ENCODE peak calls at places on chromosomes 12 and 14, in nine cellular contexts. One of them, this sample, is unnamed.

GRCh38 chr12:40149673-40150260 is 43.9 kb upstream of the SLC2A13 start:
- DNase-seq in stomach: no peak
- DNase-seq in lower leg skin: no peak
- DNase-seq in upper lobe of right lung: no peak
- DNase-seq in foreskin fibroblast: peak; percentile 8
- DNase-seq in OCI-LY7: no peak
- DNase-seq in tibial artery: no peak
- DNase-seq in AG10803: no peak
- DNase-seq in cardiac fibroblast: peak; percentile 62
- DNase-seq in this sample: peak; percentile 59

GRCh38 chr14:45249847-45250575 is 3.0 kb downstream of the MIS18BP1 start:
- DNase-seq in tibial artery: no peak
- DNase-seq in lower leg skin: peak; percentile 20
- DNase-seq in OCI-LY7: peak; percentile 45
- DNase-seq in stomach: no peak
- DNase-seq in upper lobe of right lung: no peak
- DNase-seq in foreskin fibroblast: peak; percentile 48
- DNase-seq in AG10803: peak; percentile 79
- DNase-seq in cardiac fibroblast: peak; percentile 81
- DNase-seq in this sample: peak; percentile 21

GRCh38 chr14:102028733-102029132 is 58.1 kb downstream of the HSP90AA1 start:
- DNase-seq in lower leg skin: no peak
- DNase-seq in AG10803: peak; percentile 88
- DNase-seq in tibial artery: no peak
- DNase-seq in upper lobe of right lung: no peak
- DNase-seq in foreskin fibroblast: peak; percentile 44
- DNase-seq in stomach: no peak
- DNase-seq in OCI-LY7: no peak
- DNase-seq in cardiac fibroblast: peak; percentile 76
- DNase-seq in this sample: peak; percentile 78

GRCh38 chr12:122031342-122032216 is 9.9 kb downstream of the BCL7A start:
- DNase-seq in OCI-LY7: peak; percentile 49
- DNase-seq in tibial artery: no peak
- DNase-seq in stomach: peak; percentile 65
- DNase-seq in lower leg skin: no peak
- DNase-seq in upper lobe of right lung: peak; percentile 77
- DNase-seq in foreskin fibroblast: no peak
- DNase-seq in AG10803: no peak
- DNase-seq in cardiac fibroblast: peak; percentile 36
- DNase-seq in this sample: peak; percentile 47

GRCh38 chr12:129617849-129618248 is 286.0 kb downstream of the TMEM132D start:
- DNase-seq in AG10803: no peak
- DNase-seq in stomach: no peak
- DNase-seq in tibial artery: no peak
- DNase-seq in foreskin fibroblast: no peak
- DNase-seq in cardiac fibroblast: no peak
- DNase-seq in lower leg skin: no peak
- DNase-seq in OCI-LY7: no peak
- DNase-seq in upper lobe of right lung: no peak
- DNase-seq in this sample: no peak

GRCh38 chr12:81992461-81992860 is 233.3 kb upstream of the PPFIA2 start:
- DNase-seq in AG10803: no peak
- DNase-seq in cardiac fibroblast: peak; percentile 1
- DNase-seq in lower leg skin: no peak
- DNase-seq in tibial artery: peak; percentile 30
- DNase-seq in foreskin fibroblast: no peak
- DNase-seq in upper lobe of right lung: no peak
- DNase-seq in stomach: peak; percentile 34
- DNase-seq in OCI-LY7: no peak
- DNase-seq in this sample: peak; percentile 37

GRCh38 chr12:97568336-97569180 is 106.0 kb downstream of the RMST start:
- DNase-seq in tibial artery: no peak
- DNase-seq in stomach: peak; percentile 53
- DNase-seq in lower leg skin: no peak
- DNase-seq in foreskin fibroblast: no peak
- DNase-seq in AG10803: no peak
- DNase-seq in OCI-LY7: no peak
- DNase-seq in cardiac fibroblast: no peak
- DNase-seq in upper lobe of right lung: no peak
- DNase-seq in this sample: peak; percentile 95

GRCh38 chr12:27627123-27627835 is 69.0 kb upstream of the REP15 start:
- DNase-seq in upper lobe of right lung: no peak
- DNase-seq in tibial artery: peak; percentile 49
- DNase-seq in cardiac fibroblast: peak; percentile 93
- DNase-seq in OCI-LY7: no peak
- DNase-seq in foreskin fibroblast: peak; percentile 72
- DNase-seq in stomach: no peak
- DNase-seq in lower leg skin: no peak
- DNase-seq in AG10803: peak; percentile 87
- DNase-seq in this sample: peak; percentile 85

GRCh38 chr14:78074546-78074945 is 95.6 kb upstream of the NRXN3 start:
- DNase-seq in OCI-LY7: no peak
- DNase-seq in upper lobe of right lung: no peak
- DNase-seq in lower leg skin: no peak
- DNase-seq in cardiac fibroblast: no peak
- DNase-seq in stomach: no peak
- DNase-seq in tibial artery: no peak
- DNase-seq in AG10803: no peak
- DNase-seq in foreskin fibroblast: no peak
- DNase-seq in this sample: no peak

GRCh38 chr12:17016116-17016864 is 410.3 kb upstream of the LMO3 start:
- DNase-seq in lower leg skin: no peak
- DNase-seq in cardiac fibroblast: no peak
- DNase-seq in foreskin fibroblast: no peak
- DNase-seq in OCI-LY7: no peak
- DNase-seq in tibial artery: no peak
- DNase-seq in upper lobe of right lung: no peak
- DNase-seq in AG10803: no peak
- DNase-seq in stomach: no peak
- DNase-seq in this sample: peak; percentile 90

GRCh38 chr12:83823386-83824045 is 1089.1 kb downstream of the SLC6A15 start:
- DNase-seq in OCI-LY7: peak; percentile 55
- DNase-seq in stomach: peak; percentile 63
- DNase-seq in lower leg skin: no peak
- DNase-seq in upper lobe of right lung: no peak
- DNase-seq in AG10803: no peak
- DNase-seq in tibial artery: no peak
- DNase-seq in foreskin fibroblast: no peak
- DNase-seq in cardiac fibroblast: peak; percentile 9
- DNase-seq in this sample: peak; percentile 75

GRCh38 chr14:94290197-94290596 is 2.9 kb downstream of the SERPINA10 start:
- DNase-seq in upper lobe of right lung: no peak
- DNase-seq in cardiac fibroblast: no peak
- DNase-seq in lower leg skin: no peak
- DNase-seq in stomach: no peak
- DNase-seq in OCI-LY7: no peak
- DNase-seq in foreskin fibroblast: no peak
- DNase-seq in AG10803: no peak
- DNase-seq in tibial artery: no peak
- DNase-seq in this sample: no peak

GRCh38 chr12:116934908-116935698 is 24.4 kb downstream of the FBXW8 start:
- DNase-seq in AG10803: no peak
- DNase-seq in upper lobe of right lung: no peak
- DNase-seq in OCI-LY7: no peak
- DNase-seq in stomach: peak; percentile 55
- DNase-seq in cardiac fibroblast: no peak
- DNase-seq in tibial artery: no peak
- DNase-seq in lower leg skin: no peak
- DNase-seq in foreskin fibroblast: no peak
- DNase-seq in this sample: no peak

GRCh38 chr14:67882973-67883372 is 63.4 kb downstream of the RAD51B start:
- DNase-seq in cardiac fibroblast: no peak
- DNase-seq in tibial artery: no peak
- DNase-seq in stomach: no peak
- DNase-seq in foreskin fibroblast: no peak
- DNase-seq in OCI-LY7: no peak
- DNase-seq in AG10803: no peak
- DNase-seq in lower leg skin: no peak
- DNase-seq in upper lobe of right lung: no peak
- DNase-seq in this sample: no peak

GRCh38 chr12:83954939-83955601 is 957.5 kb downstream of the SLC6A15 start:
- DNase-seq in AG10803: no peak
- DNase-seq in cardiac fibroblast: no peak
- DNase-seq in tibial artery: no peak
- DNase-seq in foreskin fibroblast: no peak
- DNase-seq in lower leg skin: no peak
- DNase-seq in OCI-LY7: no peak
- DNase-seq in stomach: no peak
- DNase-seq in upper lobe of right lung: no peak
- DNase-seq in this sample: peak; percentile 34

GRCh38 chr14:81453166-81453766 is 53.1 kb upstream of the STON2 start:
- DNase-seq in upper lobe of right lung: no peak
- DNase-seq in OCI-LY7: peak; percentile 66
- DNase-seq in tibial artery: peak; percentile 38
- DNase-seq in lower leg skin: peak; percentile 43
- DNase-seq in foreskin fibroblast: no peak
- DNase-seq in AG10803: peak; percentile 53
- DNase-seq in stomach: peak; percentile 63
- DNase-seq in cardiac fibroblast: peak; percentile 72
- DNase-seq in this sample: peak; percentile 75

GRCh38 chr12:88575361-88575959 is 4.8 kb downstream of the KITLG start:
- DNase-seq in AG10803: no peak
- DNase-seq in stomach: no peak
- DNase-seq in foreskin fibroblast: no peak
- DNase-seq in cardiac fibroblast: peak; percentile 28
- DNase-seq in OCI-LY7: no peak
- DNase-seq in tibial artery: no peak
- DNase-seq in lower leg skin: no peak
- DNase-seq in upper lobe of right lung: no peak
- DNase-seq in this sample: no peak

GRCh38 chr14:91325211-91325610 is 80.7 kb upstream of the GPR68 start:
- DNase-seq in AG10803: no peak
- DNase-seq in upper lobe of right lung: peak; percentile 33
- DNase-seq in lower leg skin: no peak
- DNase-seq in OCI-LY7: no peak
- DNase-seq in foreskin fibroblast: no peak
- DNase-seq in stomach: no peak
- DNase-seq in tibial artery: no peak
- DNase-seq in cardiac fibroblast: no peak
- DNase-seq in this sample: no peak

GRCh38 chr12:1201886-1202285 is 210.9 kb downstream of the ERC1 start:
- DNase-seq in tibial artery: no peak
- DNase-seq in OCI-LY7: peak; percentile 17
- DNase-seq in stomach: no peak
- DNase-seq in lower leg skin: no peak
- DNase-seq in foreskin fibroblast: no peak
- DNase-seq in upper lobe of right lung: no peak
- DNase-seq in AG10803: no peak
- DNase-seq in cardiac fibroblast: no peak
- DNase-seq in this sample: peak; percentile 6

GRCh38 chr14:48586099-48586498 is 910.7 kb upstream of the MDGA2 start:
- DNase-seq in stomach: no peak
- DNase-seq in cardiac fibroblast: no peak
- DNase-seq in lower leg skin: no peak
- DNase-seq in upper lobe of right lung: no peak
- DNase-seq in AG10803: no peak
- DNase-seq in tibial artery: no peak
- DNase-seq in OCI-LY7: no peak
- DNase-seq in foreskin fibroblast: no peak
- DNase-seq in this sample: no peak

GRCh38 chr14:60565211-60565610 is 56.3 kb downstream of the SIX6 start:
- DNase-seq in cardiac fibroblast: peak; percentile 89
- DNase-seq in tibial artery: no peak
- DNase-seq in foreskin fibroblast: peak; percentile 16
- DNase-seq in upper lobe of right lung: no peak
- DNase-seq in AG10803: peak; percentile 93
- DNase-seq in stomach: no peak
- DNase-seq in OCI-LY7: peak; percentile 50
- DNase-seq in lower leg skin: no peak
- DNase-seq in this sample: peak; percentile 10

GRCh38 chr14:60563113-60563512 is 54.2 kb downstream of the SIX6 start:
- DNase-seq in AG10803: peak; percentile 83
- DNase-seq in stomach: no peak
- DNase-seq in foreskin fibroblast: peak; percentile 49
- DNase-seq in upper lobe of right lung: no peak
- DNase-seq in cardiac fibroblast: peak; percentile 67
- DNase-seq in lower leg skin: no peak
- DNase-seq in OCI-LY7: no peak
- DNase-seq in tibial artery: no peak
- DNase-seq in this sample: no peak

GRCh38 chr14:60561845-60562746 is 53.1 kb downstream of the SIX6 start:
- DNase-seq in lower leg skin: no peak
- DNase-seq in cardiac fibroblast: peak; percentile 87
- DNase-seq in tibial artery: peak; percentile 60
- DNase-seq in foreskin fibroblast: peak; percentile 70
- DNase-seq in upper lobe of right lung: no peak
- DNase-seq in stomach: peak; percentile 44
- DNase-seq in OCI-LY7: peak; percentile 90
- DNase-seq in AG10803: peak; percentile 80
- DNase-seq in this sample: peak; percentile 77
- TF ChIP-seq CTCF in lower leg skin: no peak
- TF ChIP-seq CTCF in cardiac fibroblast: peak; percentile 81
- TF ChIP-seq CTCF in tibial artery: peak; percentile 47
- TF ChIP-seq CTCF in foreskin fibroblast: peak; percentile 72
- TF ChIP-seq CTCF in upper lobe of right lung: peak; percentile 55
- TF ChIP-seq CTCF in stomach: peak; percentile 45
- TF ChIP-seq CTCF in OCI-LY7: peak; percentile 97
- TF ChIP-seq CTCF in AG10803: peak; percentile 87
- TF ChIP-seq CTCF in this sample: peak; percentile 88

GRCh38 chr12:66713984-66714383 is 35.1 kb upstream of the GRIP1 start:
- DNase-seq in lower leg skin: no peak
- DNase-seq in foreskin fibroblast: no peak
- DNase-seq in tibial artery: no peak
- DNase-seq in cardiac fibroblast: no peak
- DNase-seq in upper lobe of right lung: no peak
- DNase-seq in stomach: no peak
- DNase-seq in AG10803: no peak
- DNase-seq in OCI-LY7: no peak
- DNase-seq in this sample: no peak
- H3K4me3 ChIP-seq in lower leg skin: no peak overlapping the region
- H3K4me3 ChIP-seq in foreskin fibroblast: no peak overlapping the region
- H3K4me3 ChIP-seq in tibial artery: no peak overlapping the region
- H3K4me3 ChIP-seq in cardiac fibroblast: no peak overlapping the region
- H3K4me3 ChIP-seq in upper lobe of right lung: no peak overlapping the region
- H3K4me3 ChIP-seq in stomach: no peak overlapping the region
- H3K4me3 ChIP-seq in AG10803: no peak overlapping the region
- H3K4me3 ChIP-seq in OCI-LY7: no peak overlapping the region
- H3K4me3 ChIP-seq in this sample: no peak overlapping the region

GRCh38 chr12:112294793-112295192 is 87.4 kb downstream of the HECTD4 start:
- DNase-seq in tibial artery: no peak
- DNase-seq in lower leg skin: no peak
- DNase-seq in foreskin fibroblast: peak; percentile 9
- DNase-seq in cardiac fibroblast: peak; percentile 41
- DNase-seq in upper lobe of right lung: no peak
- DNase-seq in stomach: no peak
- DNase-seq in AG10803: peak; percentile 13
- DNase-seq in OCI-LY7: no peak
- DNase-seq in this sample: peak; percentile 35
- TF ChIP-seq CTCF in tibial artery: no peak
- TF ChIP-seq CTCF in lower leg skin: no peak
- TF ChIP-seq CTCF in foreskin fibroblast: peak; percentile 17
- TF ChIP-seq CTCF in cardiac fibroblast: peak; percentile 23
- TF ChIP-seq CTCF in upper lobe of right lung: no peak
- TF ChIP-seq CTCF in stomach: no peak
- TF ChIP-seq CTCF in AG10803: no peak
- TF ChIP-seq CTCF in OCI-LY7: peak; percentile 50
- TF ChIP-seq CTCF in this sample: peak; percentile 20

GRCh38 chr14:70810621-70811020 is 1.3 kb upstream of the MAP3K9 start:
- DNase-seq in cardiac fibroblast: no peak
- DNase-seq in tibial artery: no peak
- DNase-seq in foreskin fibroblast: no peak
- DNase-seq in stomach: no peak
- DNase-seq in lower leg skin: no peak
- DNase-seq in OCI-LY7: no peak
- DNase-seq in AG10803: no peak
- DNase-seq in upper lobe of right lung: no peak
- DNase-seq in this sample: peak; percentile 39
- H3K4me3 ChIP-seq in cardiac fibroblast: no peak overlapping the region
- H3K4me3 ChIP-seq in tibial artery: no peak overlapping the region
- H3K4me3 ChIP-seq in foreskin fibroblast: no peak overlapping the region
- H3K4me3 ChIP-seq in stomach: no peak overlapping the region
- H3K4me3 ChIP-seq in lower leg skin: no peak overlapping the region
- H3K4me3 ChIP-seq in OCI-LY7: peak overlapping the region; percentile 77
- H3K4me3 ChIP-seq in AG10803: no peak overlapping the region
- H3K4me3 ChIP-seq in upper lobe of right lung: no peak overlapping the region
- H3K4me3 ChIP-seq in this sample: peak overlapping the region; percentile 61